ENCODE peak calls at places on chromosome 21, in six cellular contexts. L is keratinocyte, S is pancreas, H is MM.1S, Q is heart right ventricle, C is cardiac fibroblast. J is an unnamed sample.

GRCh38 chr21:46622226-46622625 is 13.2 kb upstream of the PRMT2 start:
- DNase-seq in C (no peak), H (no peak), Q (no peak), S (no peak), L (no peak), J (peak)

GRCh38 chr21:41283211-41283818 is 33.3 kb upstream of the FAM3B start:
- DNase-seq in Q (no peak), S (no peak), L (peak), C (peak), H (peak), J (peak)

GRCh38 chr21:17742940-17743592 is 76.1 kb downstream of the C21orf91 start:
- DNase-seq in S (no peak), H (peak), Q (no peak), C (no peak), L (no peak), J (no peak)

GRCh38 chr21:45972716-45973474 is 8.7 kb upstream of the COL6A1 start:
- DNase-seq in S (peak), Q (peak), L (no peak), H (no peak), C (peak), J (no peak)

GRCh38 chr21:41761211-41762181 is 5.4 kb downstream of the RIPK4 start:
- DNase-seq in C (peak), L (no peak), H (no peak), S (no peak), Q (peak), J (peak)

GRCh38 chr21:18138507-18138906 is 106.1 kb upstream of the CHODL start:
- DNase-seq in L (no peak), S (no peak), Q (no peak), H (no peak), C (no peak), J (no peak)

GRCh38 chr21:34639882-34640788 is 25.2 kb upstream of the RCAN1 start:
- DNase-seq in L (no peak), H (peak), C (peak), Q (no peak), S (no peak), J (no peak)

GRCh38 chr21:45995686-45996179 is 14.2 kb downstream of the COL6A1 start:
- DNase-seq in S (peak), Q (no peak), H (no peak), L (no peak), C (no peak), J (no peak)

GRCh38 chr21:33124879-33125278 is 54.9 kb downstream of the OLIG1 start:
- DNase-seq in S (no peak), H (no peak), L (no peak), Q (no peak), C (no peak), J (peak)

GRCh38 chr21:43269461-43269860 is 100.7 kb downstream of the CRYAA start:
- DNase-seq in C (no peak), Q (no peak), S (peak), H (no peak), L (no peak), J (peak)

GRCh38 chr21:33374080-33374873 is 28.9 kb upstream of the IFNGR2 start:
- DNase-seq in Q (peak), C (peak), L (no peak), S (no peak), H (peak), J (peak)

GRCh38 chr21:45299864-45300785 is 12.4 kb upstream of the POFUT2 start:
- DNase-seq in S (no peak), C (peak), Q (peak), L (no peak), H (no peak), J (no peak)

GRCh38 chr21:29144736-29145353 is 14.4 kb downstream of the MAP3K7CL start:
- DNase-seq in Q (no peak), S (no peak), H (no peak), L (no peak), C (peak), J (no peak)

GRCh38 chr21:14492890-14493289 is 53.2 kb downstream of the SAMSN1 start:
- DNase-seq in Q (no peak), L (no peak), H (no peak), S (peak), C (no peak), J (no peak)

GRCh38 chr21:15742694-15743093 is 12.9 kb downstream of the USP25 start:
- DNase-seq in H (no peak), L (no peak), Q (no peak), C (no peak), S (no peak), J (no peak)

GRCh38 chr21:17348357-17348756 is 164.5 kb upstream of the CXADR start:
- DNase-seq in H (no peak), L (no peak), Q (no peak), S (no peak), C (no peak), J (no peak)

GRCh38 chr21:30518876-30519275 is 16.9 kb upstream of the KRTAP19-5 start:
- DNase-seq in L (no peak), H (no peak), C (no peak), Q (no peak), S (no peak), J (no peak)

GRCh38 chr21:42269382-42269781 is 45.8 kb downstream of the TFF3 start:
- DNase-seq in L (no peak), S (peak), C (no peak), Q (no peak), H (no peak), J (peak)

GRCh38 chr21:45874716-45875415 is 106.7 kb upstream of the COL6A1 start:
- DNase-seq in H (no peak), S (no peak), L (peak), Q (no peak), C (peak), J (peak)

GRCh38 chr21:14991957-14992356 is 72.8 kb downstream of the NRIP1 start:
- DNase-seq in Q (no peak), H (no peak), C (peak), S (no peak), L (no peak), J (no peak)

GRCh38 chr21:46190491-46191131 is 6.4 kb upstream of the SPATC1L start:
- DNase-seq in Q (no peak), H (no peak), L (no peak), S (no peak), C (no peak), J (no peak)

GRCh38 chr21:34702341-34702807 is 33.6 kb downstream of the CLIC6 start:
- DNase-seq in S (no peak), C (peak), H (no peak), Q (no peak), L (peak), J (no peak)

GRCh38 chr21:42937960-42938580 is 12.6 kb upstream of the ERVH48-1 start:
- DNase-seq in L (no peak), Q (no peak), H (no peak), C (no peak), S (no peak), J (no peak)

GRCh38 chr21:43866233-43866632 is 1.2 kb downstream of the AGPAT3 start:
- DNase-seq in S (peak), Q (peak), L (no peak), C (peak), H (peak), J (peak)

GRCh38 chr21:46168659-46169386 is 13.4 kb upstream of the FTCD start:
- DNase-seq in S (no peak), Q (no peak), L (no peak), C (no peak), H (no peak), J (no peak)

GRCh38 chr21:28177008-28177603 is 815.6 kb downstream of the LTN1 start:
- DNase-seq in C (no peak), H (peak), L (no peak), Q (no peak), S (no peak), J (no peak)

GRCh38 chr21:33964706-33965325 is 49.2 kb upstream of the ATP5PO start:
- DNase-seq in L (no peak), C (peak), H (no peak), S (no peak), Q (no peak), J (no peak)

GRCh38 chr21:20661745-20662470 is 336.3 kb upstream of the NCAM2 start:
- DNase-seq in L (no peak), H (no peak), Q (no peak), S (no peak), C (no peak), J (no peak)

GRCh38 chr21:41559658-41560599 is 52.0 kb upstream of the TMPRSS2 start:
- DNase-seq in L (no peak), H (no peak), S (no peak), C (peak), Q (no peak), J (no peak)

GRCh38 chr21:41659791-41660560 is 106.9 kb downstream of the RIPK4 start:
- DNase-seq in L (no peak), H (no peak), Q (no peak), S (no peak), C (peak), J (peak)

DNA sequence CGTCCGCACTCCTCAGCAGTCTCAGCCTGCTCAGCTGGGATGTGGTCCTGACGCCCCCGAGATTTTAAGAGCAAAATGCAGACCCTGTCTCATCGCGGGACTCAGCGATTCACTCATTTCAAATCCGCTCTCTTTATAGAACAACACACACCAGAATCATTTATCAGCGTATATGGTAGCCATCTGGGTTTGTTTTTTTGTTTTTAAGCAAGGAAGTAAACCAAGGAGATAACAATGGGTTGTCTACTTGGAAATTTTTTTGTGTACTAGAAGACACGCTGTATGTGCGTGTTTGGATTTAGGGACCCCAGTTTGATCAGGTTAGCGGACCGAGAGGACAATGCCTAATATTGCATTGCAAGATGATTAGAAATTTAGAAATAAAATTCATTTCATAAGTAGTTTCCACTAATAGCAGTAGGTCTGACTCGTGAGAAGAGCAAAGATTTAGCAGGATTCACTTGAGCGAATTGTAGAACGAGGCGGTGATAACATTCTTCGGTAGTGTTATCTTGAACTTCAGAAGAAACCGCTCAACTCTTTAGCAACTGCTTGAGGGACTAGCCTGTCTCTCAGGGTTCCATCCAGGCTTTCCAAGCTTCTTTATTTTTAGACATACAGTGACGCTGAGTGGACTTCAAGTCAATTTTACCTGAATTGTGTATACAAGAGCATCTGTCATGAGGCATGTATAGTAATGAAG is 1.3 kb downstream of the GABPA start:
- DNase-seq in L (no peak), S (no peak), C (peak), Q (no peak), H (peak), J (peak)
- H3K4me3 ChIP-seq in L (peak), S (peak), C (peak), Q (peak), H (peak), J (peak)

GRCh38 chr21:39036581-39036980 is 146.7 kb downstream of the PSMG1 start:
- DNase-seq in H (no peak), L (no peak), Q (no peak), S (no peak), C (no peak), J (no peak)
- H3K4me3 ChIP-seq in H (no peak), L (no peak), Q (no peak), S (no peak), C (no peak), J (no peak)

DNA sequence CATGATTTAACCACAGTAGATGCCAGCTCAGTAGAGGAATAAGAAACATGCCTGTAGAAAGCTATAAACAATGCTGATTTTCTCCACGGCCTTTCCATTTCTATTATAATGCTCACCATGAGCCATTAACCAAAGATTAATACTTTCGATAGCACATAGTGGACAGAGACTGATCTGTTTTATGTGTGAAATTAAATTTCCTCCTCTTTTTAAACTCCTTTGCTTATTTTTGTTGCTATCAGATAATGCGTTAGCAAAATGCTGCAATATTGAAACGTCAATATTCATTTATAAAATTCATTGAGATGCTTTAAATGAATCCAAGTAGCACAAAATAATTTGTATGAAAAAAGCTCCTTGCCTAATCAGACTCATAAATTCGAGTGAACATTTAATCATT is 1807.9 kb downstream of the MRPL39 start:
- DNase-seq in L (no peak), C (no peak), Q (no peak), S (no peak), H (no peak), J (no peak)
- H3K4me3 ChIP-seq in L (no peak), C (no peak), Q (no peak), S (no peak), H (no peak), J (no peak)

GRCh38 chr21:36988536-36988935 is 18.0 kb upstream of the RIPPLY3 start:
- DNase-seq in L (no peak), Q (no peak), C (no peak), S (no peak), H (no peak), J (no peak)
- H3K4me3 ChIP-seq in L (no peak), Q (no peak), C (no peak), S (no peak), H (no peak), J (no peak)

J was measured in NB4.